ENCODE peak calls at places on chromosomes 1 and 21, in eight cellular contexts. H is effector memory CD8-positive, alpha-beta T cell; Q is dorsolateral prefrontal cortex; V is thoracic aorta; N is body of pancreas; P is EL; Z is putamen; J is NCI-H1092. D is an unnamed sample.

GRCh38 chr1:46569909-46570725 is 18.7 kb upstream of the KNCN start:
- DNase-seq in H (no peak), Q (no peak), V (no peak), N (no peak), P (no peak), Z (no peak), J (no peak), D (no peak)

GRCh38 chr1:86703696-86704455 is 500 bp upstream of the SH3GLB1 start:
- DNase-seq in H (peak), Q (no peak), V (no peak), N (peak), P (peak), Z (peak), J (peak), D (no peak)

GRCh38 chr21:34881421-34881820 is 167.7 kb downstream of the RUNX1 start:
- DNase-seq in H (no peak), Q (no peak), V (no peak), N (no peak), P (peak), Z (no peak), J (no peak), D (no peak)

GRCh38 chr1:233865902-233866301 is 38.6 kb upstream of the SLC35F3 start:
- DNase-seq in H (no peak), Q (no peak), V (no peak), N (no peak), P (no peak), Z (no peak), J (no peak), D (no peak)

GRCh38 chr1:182668633-182669032 is 15.8 kb downstream of the RGS8 start:
- DNase-seq in H (no peak), Q (no peak), V (no peak), N (no peak), P (no peak), Z (no peak), J (no peak), D (no peak)

GRCh38 chr1:169594391-169594790 is 8.1 kb upstream of the F5 start:
- DNase-seq in H (no peak), Q (no peak), V (no peak), N (no peak), P (no peak), Z (no peak), J (no peak), D (no peak)

GRCh38 chr1:187842406-187843165 is 1013.8 kb downstream of the PLA2G4A start:
- DNase-seq in H (no peak), Q (no peak), V (no peak), N (no peak), P (peak), Z (no peak), J (no peak), D (no peak)

GRCh38 chr1:221868894-221869293 is 127.0 kb upstream of the DUSP10 start:
- DNase-seq in H (no peak), Q (no peak), V (no peak), N (no peak), P (peak), Z (no peak), J (no peak), D (no peak)

GRCh38 chr1:94924967-94925366 is 1.9 kb downstream of the CNN3 start:
- DNase-seq in H (no peak), Q (no peak), V (no peak), N (peak), P (no peak), Z (no peak), J (no peak), D (no peak)

GRCh38 chr1:15099441-15100137 is 54.0 kb upstream of the TMEM51 start:
- DNase-seq in H (no peak), Q (no peak), V (no peak), N (no peak), P (no peak), Z (no peak), J (no peak), D (no peak)

GRCh38 chr1:202333861-202334260 is 7.9 kb downstream of the UBE2T start:
- DNase-seq in H (no peak), Q (no peak), V (no peak), N (no peak), P (no peak), Z (no peak), J (no peak), D (no peak)

GRCh38 chr1:109392788-109393580 is 4.7 kb downstream of the SORT1 start:
- DNase-seq in H (no peak), Q (peak), V (no peak), N (peak), P (peak), Z (peak), J (no peak), D (no peak)

GRCh38 chr1:182080955-182081582 is 19.6 kb upstream of the ZNF648 start:
- DNase-seq in H (no peak), Q (no peak), V (no peak), N (peak), P (peak), Z (peak), J (no peak), D (no peak)

GRCh38 chr1:223039990-223040389 is 103.1 kb downstream of the TLR5 start:
- DNase-seq in H (no peak), Q (no peak), V (no peak), N (no peak), P (no peak), Z (no peak), J (no peak), D (no peak)

GRCh38 chr1:161200992-161201827 is 957 bp upstream of the NDUFS2 start:
- DNase-seq in H (no peak), Q (no peak), V (no peak), N (peak), P (peak), Z (peak), J (no peak), D (no peak)

GRCh38 chr1:145960468-145961108 is 2.8 kb upstream of the LIX1L start:
- DNase-seq in H (no peak), Q (peak), V (peak), N (peak), P (peak), Z (peak), J (peak), D (no peak)

GRCh38 chr1:56954664-56955063 is 11.2 kb downstream of the C8B start:
- DNase-seq in H (no peak), Q (no peak), V (no peak), N (no peak), P (no peak), Z (no peak), J (no peak), D (no peak)

GRCh38 chr1:26697441-26697977 is 1.7 kb downstream of the ARID1A start:
- DNase-seq in H (no peak), Q (no peak), V (no peak), N (no peak), P (no peak), Z (no peak), J (no peak), D (no peak)

GRCh38 chr1:158509471-158510161 is 37.6 kb downstream of the OR10R2 start:
- DNase-seq in H (no peak), Q (no peak), V (no peak), N (no peak), P (no peak), Z (no peak), J (no peak), D (no peak)

GRCh38 chr1:203673550-203674411 is 47.1 kb downstream of the ATP2B4 start:
- DNase-seq in H (peak), Q (no peak), V (peak), N (peak), P (peak), Z (peak), J (no peak), D (peak)

GRCh38 chr1:219669042-219669441 is 56.1 kb upstream of the ZC3H11B start:
- DNase-seq in H (no peak), Q (no peak), V (no peak), N (no peak), P (no peak), Z (no peak), J (no peak), D (no peak)

GRCh38 chr1:226988337-226988672 is 48.2 kb downstream of the COQ8A start:
- DNase-seq in H (no peak), Q (no peak), V (no peak), N (no peak), P (no peak), Z (no peak), J (no peak), D (no peak)

GRCh38 chr1:230694464-230694863 is 19.5 kb downstream of the AGT start:
- DNase-seq in H (no peak), Q (no peak), V (no peak), N (no peak), P (no peak), Z (no peak), J (no peak), D (no peak)

GRCh38 chr1:201144701-201145100 is 9.6 kb downstream of the TMEM9 start:
- DNase-seq in H (no peak), Q (no peak), V (no peak), N (no peak), P (no peak), Z (no peak), J (no peak), D (no peak)

D was measured in GOT3.